ENCODE peak calls at places on chromosome 7, in nine cellular contexts. J, Q, N, F, C, V, D, O and H are unnamed samples.
A peak's percentile ranks its signal among the peaks of the same experiment; 100 is the strongest.

GRCh38 chr7:74101061-74101681 is 17.6 kb downstream of the LIMK1 start:
- DNase-seq in J (no peak), Q (no peak), N (no peak), F (peak; percentile 97), C (peak; percentile 66), V (no peak), D (peak; percentile 31), O (no peak), H (peak; percentile 87)

GRCh38 chr7:136585954-136586670 is 282.3 kb upstream of the CHRM2 start:
- DNase-seq in J (no peak), Q (no peak), N (no peak), F (no peak), C (no peak), V (no peak), D (no peak), O (no peak), H (no peak)

GRCh38 chr7:75737856-75738603 is 711 bp downstream of the HIP1 start:
- DNase-seq in J (peak; percentile 14), Q (no peak), N (peak; percentile 24), F (peak; percentile 35), C (no peak), V (no peak), D (peak; percentile 22), O (peak; percentile 68), H (peak; percentile 64)

GRCh38 chr7:64562621-64563275 is at the start of gene ZNF680:
- DNase-seq in J (peak; percentile 97), Q (peak; percentile 98), N (peak; percentile 97), F (peak; percentile 97), C (peak; percentile 97), V (peak; percentile 96), D (peak; percentile 95), O (no peak), H (peak; percentile 97)

GRCh38 chr7:141053626-141054025 is 20.2 kb upstream of the TMEM178B start:
- DNase-seq in J (peak; percentile 8), Q (no peak), N (no peak), F (no peak), C (no peak), V (no peak), D (no peak), O (no peak), H (peak; percentile 28)

GRCh38 chr7:155798673-155799439 is 13.4 kb downstream of the SHH start:
- DNase-seq in J (no peak), Q (no peak), N (no peak), F (no peak), C (no peak), V (no peak), D (no peak), O (no peak), H (no peak)

GRCh38 chr7:122412886-122413285 is 108.3 kb upstream of the FEZF1 start:
- DNase-seq in J (peak; percentile 25), Q (no peak), N (peak; percentile 47), F (no peak), C (no peak), V (peak; percentile 27), D (no peak), O (no peak), H (no peak)

GRCh38 chr7:50308301-50309129 is 4.0 kb downstream of the IKZF1 start:
- DNase-seq in J (no peak), Q (no peak), N (no peak), F (peak; percentile 73), C (no peak), V (no peak), D (no peak), O (peak; percentile 31), H (no peak)

GRCh38 chr7:156004265-156005201 is 192.3 kb upstream of the SHH start:
- DNase-seq in J (no peak), Q (peak; percentile 34), N (no peak), F (no peak), C (no peak), V (no peak), D (no peak), O (no peak), H (no peak)

GRCh38 chr7:103106336-103107070 is 31.6 kb downstream of the ARMC10 start:
- DNase-seq in J (no peak), Q (no peak), N (peak; percentile 53), F (no peak), C (no peak), V (no peak), D (no peak), O (peak; percentile 9), H (no peak)

GRCh38 chr7:23622469-23622868 is 25.3 kb downstream of the CCDC126 start:
- DNase-seq in J (no peak), Q (no peak), N (no peak), F (no peak), C (no peak), V (no peak), D (no peak), O (no peak), H (no peak)

GRCh38 chr7:153675141-153675540 is 377.1 kb upstream of the DPP6 start:
- DNase-seq in J (no peak), Q (no peak), N (no peak), F (no peak), C (no peak), V (no peak), D (no peak), O (no peak), H (no peak)

GRCh38 chr7:136523581-136523980 is 344.9 kb upstream of the CHRM2 start:
- DNase-seq in J (no peak), Q (no peak), N (no peak), F (no peak), C (no peak), V (no peak), D (no peak), O (no peak), H (no peak)

GRCh38 chr7:85695041-85695990 is 508.5 kb upstream of the SEMA3D start:
- DNase-seq in J (no peak), Q (no peak), N (no peak), F (no peak), C (no peak), V (no peak), D (no peak), O (no peak), H (no peak)

GRCh38 chr7:30526163-30526562 is 21.5 kb upstream of the GGCT start:
- DNase-seq in J (no peak), Q (no peak), N (no peak), F (no peak), C (no peak), V (no peak), D (no peak), O (peak; percentile 12), H (peak; percentile 46)

GRCh38 chr7:145489609-145490008 is 627.0 kb upstream of the CNTNAP2 start:
- DNase-seq in J (no peak), Q (no peak), N (no peak), F (no peak), C (no peak), V (no peak), D (no peak), O (no peak), H (no peak)

DNA sequence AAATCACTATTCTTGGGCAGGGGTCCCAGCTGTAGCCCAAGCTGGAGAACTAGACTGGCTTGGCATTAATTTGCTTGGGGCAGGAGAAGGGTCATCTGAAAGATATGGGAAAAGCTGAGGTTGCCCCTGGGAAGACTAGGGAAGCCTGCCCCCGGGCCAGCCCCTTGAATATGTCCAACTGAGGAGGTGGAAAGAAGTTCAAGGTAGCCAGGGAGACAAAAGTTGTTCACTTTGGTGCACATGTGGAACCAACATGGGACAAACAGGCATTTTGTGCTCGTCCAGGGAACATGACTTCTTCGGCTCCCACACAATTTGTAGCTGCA is 1.4 kb upstream of the LRRC61 start:
- DNase-seq in J (no peak), Q (no peak), N (no peak), F (no peak), C (no peak), V (no peak), D (no peak), O (no peak), H (no peak)
- H3K4me3 ChIP-seq in J (no peak overlapping the region), Q (no peak overlapping the region), N (no peak overlapping the region), F (no peak overlapping the region), C (no peak overlapping the region), V (no peak overlapping the region), D (no peak overlapping the region), O (no peak overlapping the region), H (no peak overlapping the region)

GRCh38 chr7:130882396-130882795 is 148.4 kb upstream of the KLF14 start:
- DNase-seq in J (no peak), Q (no peak), N (no peak), F (no peak), C (peak; percentile 76), V (no peak), D (no peak), O (no peak), H (no peak)
- H3K4me1 ChIP-seq in J (peaks cover 26% of the 10 kb centered on the region), Q (peaks cover 2% of the 10 kb centered on the region), N (no peaks in the 10 kb centered on the region), F (no peaks in the 10 kb centered on the region), C (peaks cover 74% of the 10 kb centered on the region), V (no peaks in the 10 kb centered on the region), D (peaks cover 37% of the 10 kb centered on the region), O (peaks cover 34% of the 10 kb centered on the region), H (peaks cover 9% of the 10 kb centered on the region)

GRCh38 chr7:10618934-10619333 is 354.7 kb upstream of the PHF14 start:
- DNase-seq in J (no peak), Q (no peak), N (no peak), F (no peak), C (no peak), V (no peak), D (no peak), O (peak; percentile 80), H (no peak)
- H3K27ac ChIP-seq in J (no peak overlapping the region), Q (no peak overlapping the region), N (no peak overlapping the region), F (no peak overlapping the region), C (no peak overlapping the region), V (no peak overlapping the region), D (no peak overlapping the region), O (peak overlapping the region; percentile 96), H (no peak overlapping the region)

DNA sequence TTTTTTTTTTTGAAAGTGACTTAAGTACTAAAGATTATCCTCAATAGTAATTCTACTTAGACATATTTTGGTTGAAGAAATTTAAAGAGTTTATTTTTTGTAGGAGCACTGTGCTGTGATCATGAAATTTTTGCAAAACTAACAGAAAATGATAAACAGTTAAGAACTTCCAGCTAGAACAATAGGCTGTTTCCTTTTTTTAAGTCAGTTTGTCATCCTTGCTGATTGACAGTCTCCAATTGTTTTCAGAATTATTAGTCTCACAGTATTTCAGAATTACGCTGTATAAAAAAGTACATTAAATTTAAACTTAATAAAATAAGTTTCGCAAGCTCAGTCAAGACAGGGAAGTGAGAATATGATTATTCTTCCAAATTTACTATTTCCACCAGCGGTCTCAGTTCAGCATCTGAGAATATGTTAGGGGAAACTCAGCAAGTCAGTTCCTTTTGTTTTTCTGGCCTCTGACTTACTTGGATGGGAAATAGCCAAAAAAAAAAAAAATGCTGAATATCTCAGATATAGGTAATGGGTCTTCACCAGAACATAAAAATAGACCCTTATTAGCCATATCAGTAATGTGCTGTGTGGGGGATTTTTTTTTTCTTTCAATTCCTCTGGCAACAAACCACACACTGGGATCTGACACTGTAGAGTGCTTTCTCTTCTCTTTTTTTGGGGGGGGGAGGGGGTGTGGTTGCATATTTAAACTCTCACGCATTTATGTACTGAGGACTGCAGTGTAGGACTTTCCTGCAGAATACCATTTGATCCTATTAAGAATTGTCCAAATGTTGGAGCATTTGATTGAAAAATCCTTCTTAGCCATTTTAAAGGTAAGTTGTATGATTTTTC is at the start of gene CD36:
- DNase-seq in J (no peak), Q (no peak), N (no peak), F (no peak), C (no peak), V (no peak), D (no peak), O (no peak), H (no peak)
- H3K4me3 ChIP-seq in J (no peak within 1 kb of the TSS), Q (no peak within 1 kb of the TSS), N (no peak within 1 kb of the TSS), F (no peak within 1 kb of the TSS), C (peak within 1 kb of the TSS; percentile 57), V (no peak within 1 kb of the TSS), D (no peak within 1 kb of the TSS), O (no peak within 1 kb of the TSS), H (no peak within 1 kb of the TSS)

GRCh38 chr7:127657500-127657899 is 5.5 kb downstream of the SND1 start:
- DNase-seq in J (no peak), Q (no peak), N (no peak), F (no peak), C (no peak), V (no peak), D (no peak), O (no peak), H (no peak)
- H3K4me1 ChIP-seq in J (peaks cover 82% of the 10 kb centered on the region), Q (no peaks in the 10 kb centered on the region), N (peaks cover 11% of the 10 kb centered on the region), F (peaks cover 30% of the 10 kb centered on the region), C (peaks cover 30% of the 10 kb centered on the region), V (no peaks in the 10 kb centered on the region), D (peaks cover 32% of the 10 kb centered on the region), O (peaks cover 35% of the 10 kb centered on the region), H (peaks cover 9% of the 10 kb centered on the region)